ENCODE peak calls at places on chromosomes 4 and X, in eight cellular contexts. I, B, L, F, Q, S, X and O are unnamed samples.

GRCh38 chr4:183601381-183601780 is 57.6 kb downstream of the RWDD4 start:
- DNase-seq in I (no peak), B (no peak), L (no peak), F (no peak), Q (no peak), S (no peak), X (no peak), O (no peak)

GRCh38 chrX:68669872-68670271 is 22.4 kb downstream of the STARD8 start:
- DNase-seq in I (no peak), B (no peak), L (peak), F (peak), Q (no peak), S (no peak), X (peak), O (no peak)

GRCh38 chr4:5839332-5839731 is 53.6 kb downstream of the CRMP1 start:
- DNase-seq in I (no peak), B (no peak), L (no peak), F (no peak), Q (no peak), S (no peak), X (no peak), O (no peak)

GRCh38 chr4:26701786-26702227 is 117.9 kb downstream of the TBC1D19 start:
- DNase-seq in I (no peak), B (no peak), L (no peak), F (peak), Q (no peak), S (no peak), X (peak), O (no peak)

GRCh38 chr4:123816462-123816861 is 419.9 kb downstream of the SPRY1 start:
- DNase-seq in I (no peak), B (no peak), L (peak), F (peak), Q (no peak), S (no peak), X (no peak), O (no peak)

GRCh38 chr4:66777097-66777496 is 768.2 kb downstream of the CENPC start:
- DNase-seq in I (no peak), B (no peak), L (no peak), F (no peak), Q (no peak), S (no peak), X (no peak), O (no peak)

GRCh38 chrX:99572711-99573110 is 837.4 kb downstream of the PCDH19 start:
- DNase-seq in I (no peak), B (no peak), L (no peak), F (no peak), Q (no peak), S (no peak), X (no peak), O (no peak)

GRCh38 chr4:86160423-86160822 is 199.4 kb downstream of the MAPK10 start:
- DNase-seq in I (no peak), B (no peak), L (no peak), F (peak), Q (no peak), S (no peak), X (no peak), O (no peak)